ENCODE peak calls at places on chromosomes 6 and 20, in seven cellular contexts. H is endothelial cell, S is non-pigmented ciliary epithelial cell, K is H1, N is cardiac fibroblast, L is uterus, M is 8988T. Y is an unnamed sample.

GRCh38 chr6:136696783-136697364 is 95.4 kb downstream of the MAP3K5 start:
- DNase-seq in M (no peak), K (no peak), S (no peak), H (no peak), L (no peak), N (no peak), Y (no peak)

GRCh38 chr6:12343440-12344162 is 53.4 kb downstream of the EDN1 start:
- DNase-seq in M (no peak), S (no peak), N (no peak), L (no peak), H (no peak), K (no peak), Y (no peak)

GRCh38 chr20:64166712-64167615 is 2.7 kb downstream of the MYT1 start:
- DNase-seq in L (no peak), M (no peak), S (no peak), N (no peak), H (peak; percentile 35), K (no peak), Y (no peak)

GRCh38 chr20:11195169-11195568 is 521.4 kb upstream of the JAG1 start:
- DNase-seq in N (no peak), M (no peak), S (no peak), L (no peak), H (no peak), K (no peak), Y (no peak)

GRCh38 chr6:38169221-38169674 is 349.7 kb downstream of the ZFAND3 start:
- DNase-seq in L (no peak), M (no peak), S (no peak), K (no peak), N (no peak), H (no peak), Y (no peak)

GRCh38 chr6:166767191-166767590 is 140.1 kb upstream of the RPS6KA2 start:
- DNase-seq in H (peak; percentile 2), L (no peak), N (no peak), K (no peak), M (no peak), S (no peak), Y (no peak)

GRCh38 chr20:9711872-9712271 is 127.0 kb downstream of the PAK5 start:
- DNase-seq in H (no peak), N (no peak), M (no peak), L (no peak), S (no peak), K (no peak), Y (no peak)

GRCh38 chr6:147156799-147157382 is 47.3 kb upstream of the STXBP5 start:
- DNase-seq in L (no peak), N (peak; percentile 79), H (no peak), M (no peak), S (no peak), K (no peak), Y (no peak)

GRCh38 chr6:126176266-126176665 is 163.6 kb upstream of the CENPW start:
- DNase-seq in K (no peak), L (no peak), M (no peak), N (peak; percentile 68), S (no peak), H (no peak), Y (no peak)

Y was measured in AG10803.